ENCODE peak calls at places on chromosomes 5 and 9, in four cellular contexts. One of them, this sample, is unnamed.

GRCh38 chr5:179214678-179215077 is 130.6 kb downstream of the ADAMTS2 start:
- DNase-seq in mammary epithelial cell: no peak
- DNase-seq in SK-N-SH: no peak
- DNase-seq in CD4-positive, alpha-beta T cell: no peak
- DNase-seq in this sample: no peak

GRCh38 chr5:144150996-144151395 is 19.5 kb downstream of the YIPF5 start:
- DNase-seq in mammary epithelial cell: no peak
- DNase-seq in SK-N-SH: no peak
- DNase-seq in CD4-positive, alpha-beta T cell: no peak
- DNase-seq in this sample: no peak

GRCh38 chr9:96495341-96495740 is 45.4 kb downstream of the HABP4 start:
- DNase-seq in CD4-positive, alpha-beta T cell: no peak
- DNase-seq in SK-N-SH: no peak
- DNase-seq in mammary epithelial cell: peak
- DNase-seq in this sample: no peak

GRCh38 chr5:150068961-150069618 is 17.3 kb downstream of the CSF1R start:
- DNase-seq in CD4-positive, alpha-beta T cell: no peak
- DNase-seq in SK-N-SH: no peak
- DNase-seq in mammary epithelial cell: no peak
- DNase-seq in this sample: no peak

GRCh38 chr9:136225366-136225747 is 20.3 kb downstream of the QSOX2 start:
- DNase-seq in SK-N-SH: no peak
- DNase-seq in mammary epithelial cell: no peak
- DNase-seq in CD4-positive, alpha-beta T cell: peak
- DNase-seq in this sample: no peak

GRCh38 chr9:112341741-112342140 is 8.3 kb upstream of the PTBP3 start:
- DNase-seq in CD4-positive, alpha-beta T cell: no peak
- DNase-seq in SK-N-SH: no peak
- DNase-seq in mammary epithelial cell: peak
- DNase-seq in this sample: no peak

GRCh38 chr5:102090770-102091169 is 205.3 kb downstream of the SLCO4C1 start:
- DNase-seq in SK-N-SH: peak
- DNase-seq in CD4-positive, alpha-beta T cell: no peak
- DNase-seq in mammary epithelial cell: no peak
- DNase-seq in this sample: no peak

GRCh38 chr5:144230806-144231205 is 60.1 kb downstream of the KCTD16 start:
- DNase-seq in CD4-positive, alpha-beta T cell: no peak
- DNase-seq in SK-N-SH: no peak
- DNase-seq in mammary epithelial cell: no peak
- DNase-seq in this sample: no peak

GRCh38 chr5:78537406-78537805 is 111.2 kb downstream of the LHFPL2 start:
- DNase-seq in mammary epithelial cell: no peak
- DNase-seq in SK-N-SH: no peak
- DNase-seq in CD4-positive, alpha-beta T cell: no peak
- DNase-seq in this sample: no peak

GRCh38 chr5:147223951-147224791 is 10.7 kb upstream of the STK32A start:
- DNase-seq in SK-N-SH: peak
- DNase-seq in mammary epithelial cell: peak
- DNase-seq in CD4-positive, alpha-beta T cell: no peak
- DNase-seq in this sample: no peak

GRCh38 chr5:139669681-139670368 is 21.7 kb downstream of the CXXC5 start:
- DNase-seq in CD4-positive, alpha-beta T cell: no peak
- DNase-seq in SK-N-SH: peak
- DNase-seq in mammary epithelial cell: no peak
- DNase-seq in this sample: no peak

GRCh38 chr9:20835364-20836286 is 151.6 kb downstream of the FOCAD start:
- DNase-seq in SK-N-SH: no peak
- DNase-seq in CD4-positive, alpha-beta T cell: no peak
- DNase-seq in mammary epithelial cell: peak
- DNase-seq in this sample: no peak

GRCh38 chr9:29775491-29775890 is 2202.2 kb upstream of the C9orf72 start:
- DNase-seq in SK-N-SH: no peak
- DNase-seq in CD4-positive, alpha-beta T cell: no peak
- DNase-seq in mammary epithelial cell: no peak
- DNase-seq in this sample: no peak

GRCh38 chr5:102481044-102481715 is 17.6 kb downstream of the SLCO6A1 start:
- DNase-seq in SK-N-SH: no peak
- DNase-seq in mammary epithelial cell: no peak
- DNase-seq in CD4-positive, alpha-beta T cell: no peak
- DNase-seq in this sample: no peak

GRCh38 chr5:117461403-117461802 is 886.8 kb upstream of the SEMA6A start:
- DNase-seq in mammary epithelial cell: no peak
- DNase-seq in CD4-positive, alpha-beta T cell: no peak
- DNase-seq in SK-N-SH: no peak
- DNase-seq in this sample: no peak

GRCh38 chr5:136123236-136123768 is 9.3 kb upstream of the SMAD5 start:
- DNase-seq in CD4-positive, alpha-beta T cell: no peak
- DNase-seq in mammary epithelial cell: peak
- DNase-seq in SK-N-SH: no peak
- DNase-seq in this sample: no peak

GRCh38 chr9:120619751-120620655 is 40.0 kb upstream of the CDK5RAP2 start:
- DNase-seq in SK-N-SH: peak
- DNase-seq in CD4-positive, alpha-beta T cell: peak
- DNase-seq in mammary epithelial cell: peak
- DNase-seq in this sample: peak

GRCh38 chr9:121122450-121123032 is 47.8 kb downstream of the CNTRL start:
- DNase-seq in SK-N-SH: no peak
- DNase-seq in CD4-positive, alpha-beta T cell: no peak
- DNase-seq in mammary epithelial cell: peak
- DNase-seq in this sample: peak

GRCh38 chr5:34022131-34022705 is 14.4 kb upstream of the AMACR start:
- DNase-seq in mammary epithelial cell: peak
- DNase-seq in CD4-positive, alpha-beta T cell: no peak
- DNase-seq in SK-N-SH: no peak
- DNase-seq in this sample: no peak

GRCh38 chr5:136811086-136811485 is 445.7 kb upstream of the TRPC7 start:
- DNase-seq in SK-N-SH: no peak
- DNase-seq in CD4-positive, alpha-beta T cell: no peak
- DNase-seq in mammary epithelial cell: no peak
- DNase-seq in this sample: no peak

GRCh38 chr5:56757077-56757476 is 58.3 kb upstream of the MAP3K1 start:
- DNase-seq in mammary epithelial cell: peak
- DNase-seq in SK-N-SH: no peak
- DNase-seq in CD4-positive, alpha-beta T cell: no peak
- DNase-seq in this sample: no peak

GRCh38 chr5:64612349-64612961 is 77.8 kb upstream of the SHISAL2B start:
- DNase-seq in mammary epithelial cell: peak
- DNase-seq in CD4-positive, alpha-beta T cell: no peak
- DNase-seq in SK-N-SH: peak
- DNase-seq in this sample: no peak

GRCh38 chr9:119283118-119283794 is 86.0 kb downstream of the BRINP1 start:
- DNase-seq in SK-N-SH: no peak
- DNase-seq in CD4-positive, alpha-beta T cell: no peak
- DNase-seq in mammary epithelial cell: peak
- DNase-seq in this sample: no peak

GRCh38 chr5:38968665-38969064 is 105.5 kb downstream of the RICTOR start:
- DNase-seq in mammary epithelial cell: no peak
- DNase-seq in SK-N-SH: no peak
- DNase-seq in CD4-positive, alpha-beta T cell: no peak
- DNase-seq in this sample: no peak

GRCh38 chr5:34684281-34684979 is 28.3 kb downstream of the RAI14 start:
- DNase-seq in SK-N-SH: peak
- DNase-seq in mammary epithelial cell: peak
- DNase-seq in CD4-positive, alpha-beta T cell: no peak
- DNase-seq in this sample: peak

GRCh38 chr9:126880947-126881332 is 20.5 kb downstream of the ZBTB34 start:
- DNase-seq in mammary epithelial cell: no peak
- DNase-seq in SK-N-SH: no peak
- DNase-seq in CD4-positive, alpha-beta T cell: no peak
- DNase-seq in this sample: peak

GRCh38 chr9:131717719-131718460 is 22.0 kb downstream of the RAPGEF1 start:
- DNase-seq in mammary epithelial cell: no peak
- DNase-seq in SK-N-SH: no peak
- DNase-seq in CD4-positive, alpha-beta T cell: no peak
- DNase-seq in this sample: no peak
- H3K27ac ChIP-seq in mammary epithelial cell: no peak
- H3K27ac ChIP-seq in SK-N-SH: no peak
- H3K27ac ChIP-seq in CD4-positive, alpha-beta T cell: no peak
- H3K27ac ChIP-seq in this sample: no peak

GRCh38 chr9:98504883-98505282 is 203.9 kb downstream of the GABBR2 start:
- DNase-seq in CD4-positive, alpha-beta T cell: no peak
- DNase-seq in mammary epithelial cell: no peak
- DNase-seq in SK-N-SH: no peak
- DNase-seq in this sample: no peak

GRCh38 chr9:98501776-98502175 is 207.0 kb downstream of the GABBR2 start:
- DNase-seq in mammary epithelial cell: no peak
- DNase-seq in SK-N-SH: no peak
- DNase-seq in CD4-positive, alpha-beta T cell: no peak
- DNase-seq in this sample: no peak

GRCh38 chr9:98502311-98502975 is 206.3 kb downstream of the GABBR2 start:
- DNase-seq in CD4-positive, alpha-beta T cell: no peak
- DNase-seq in mammary epithelial cell: no peak
- DNase-seq in SK-N-SH: no peak
- DNase-seq in this sample: no peak

GRCh38 chr9:98502976-98503325 is 205.8 kb downstream of the GABBR2 start:
- DNase-seq in SK-N-SH: no peak
- DNase-seq in mammary epithelial cell: no peak
- DNase-seq in CD4-positive, alpha-beta T cell: no peak
- DNase-seq in this sample: no peak

DNA sequence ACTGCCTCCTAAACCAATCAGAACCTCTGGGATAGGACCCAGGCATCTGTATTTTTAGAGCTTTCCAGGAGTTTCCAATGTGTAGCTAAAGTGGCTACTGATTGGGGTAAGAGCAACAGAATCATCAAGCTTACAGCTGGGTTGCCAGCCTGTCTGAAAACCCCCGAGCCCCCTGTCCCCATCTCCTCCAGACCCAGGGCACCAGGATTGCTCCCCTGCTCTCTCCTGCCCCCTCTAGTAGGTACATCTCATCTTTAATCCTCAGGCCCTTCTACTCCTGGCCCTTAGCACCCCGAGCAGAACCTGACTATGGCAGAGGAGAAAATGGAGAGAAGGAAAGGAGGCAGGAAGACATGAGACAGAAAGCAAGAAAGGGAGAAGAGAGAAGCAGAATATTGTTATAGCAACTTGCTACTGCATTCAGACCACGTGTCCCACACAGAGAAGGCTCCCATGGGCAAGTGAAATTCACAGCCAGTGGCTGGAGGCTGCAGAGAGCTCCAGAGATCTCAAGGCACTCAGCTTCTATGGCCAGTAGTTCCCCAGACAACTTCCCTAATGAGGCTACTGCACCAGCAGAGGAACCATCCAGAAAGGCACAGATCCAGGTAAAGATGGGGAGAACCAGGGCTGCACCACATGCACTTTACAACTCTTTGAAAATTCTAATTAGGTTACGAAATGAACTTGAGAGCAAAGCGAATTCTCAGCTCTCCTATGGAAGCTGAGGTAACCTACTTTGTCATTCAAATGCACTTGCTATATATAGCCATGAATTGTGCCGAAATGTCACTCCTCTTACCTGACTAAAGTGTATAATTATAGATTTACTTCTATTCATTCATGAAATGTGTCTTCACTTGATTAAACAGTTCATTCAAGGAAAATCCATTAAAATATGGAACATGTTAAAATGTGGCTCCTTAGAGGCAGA is 204.6 kb downstream of the GABBR2 start:
- DNase-seq in SK-N-SH: no peak
- DNase-seq in CD4-positive, alpha-beta T cell: no peak
- DNase-seq in mammary epithelial cell: no peak
- DNase-seq in this sample: peak
- H3K27ac ChIP-seq in SK-N-SH: no peak
- H3K27ac ChIP-seq in CD4-positive, alpha-beta T cell: no peak
- H3K27ac ChIP-seq in mammary epithelial cell: no peak
- H3K27ac ChIP-seq in this sample: no peak

GRCh38 chr5:96407441-96407840 is 25.6 kb downstream of the PCSK1 start:
- DNase-seq in mammary epithelial cell: no peak
- DNase-seq in CD4-positive, alpha-beta T cell: no peak
- DNase-seq in SK-N-SH: no peak
- DNase-seq in this sample: no peak
- H3K27ac ChIP-seq in mammary epithelial cell: no peak
- H3K27ac ChIP-seq in CD4-positive, alpha-beta T cell: no peak
- H3K27ac ChIP-seq in SK-N-SH: no peak
- H3K27ac ChIP-seq in this sample: no peak

GRCh38 chr5:32158679-32158975 is 15.5 kb downstream of the GOLPH3 start:
- DNase-seq in CD4-positive, alpha-beta T cell: no peak
- DNase-seq in SK-N-SH: no peak
- DNase-seq in mammary epithelial cell: no peak
- DNase-seq in this sample: no peak
- H3K27ac ChIP-seq in CD4-positive, alpha-beta T cell: no peak
- H3K27ac ChIP-seq in SK-N-SH: no peak
- H3K27ac ChIP-seq in mammary epithelial cell: no peak
- H3K27ac ChIP-seq in this sample: no peak

GRCh38 chr5:124867064-124867707 is 120.7 kb upstream of the ZNF608 start:
- DNase-seq in mammary epithelial cell: peak
- DNase-seq in SK-N-SH: no peak
- DNase-seq in CD4-positive, alpha-beta T cell: no peak
- DNase-seq in this sample: no peak

GRCh38 chr5:124865603-124866354 is 119.3 kb upstream of the ZNF608 start:
- DNase-seq in SK-N-SH: no peak
- DNase-seq in CD4-positive, alpha-beta T cell: no peak
- DNase-seq in mammary epithelial cell: no peak
- DNase-seq in this sample: no peak

GRCh38 chr5:124868661-124869060 is 122.2 kb upstream of the ZNF608 start:
- DNase-seq in mammary epithelial cell: no peak
- DNase-seq in SK-N-SH: no peak
- DNase-seq in CD4-positive, alpha-beta T cell: no peak
- DNase-seq in this sample: no peak

GRCh38 chr5:124869481-124870033 is 123.1 kb upstream of the ZNF608 start:
- DNase-seq in SK-N-SH: peak
- DNase-seq in mammary epithelial cell: no peak
- DNase-seq in CD4-positive, alpha-beta T cell: no peak
- DNase-seq in this sample: no peak

DNA sequence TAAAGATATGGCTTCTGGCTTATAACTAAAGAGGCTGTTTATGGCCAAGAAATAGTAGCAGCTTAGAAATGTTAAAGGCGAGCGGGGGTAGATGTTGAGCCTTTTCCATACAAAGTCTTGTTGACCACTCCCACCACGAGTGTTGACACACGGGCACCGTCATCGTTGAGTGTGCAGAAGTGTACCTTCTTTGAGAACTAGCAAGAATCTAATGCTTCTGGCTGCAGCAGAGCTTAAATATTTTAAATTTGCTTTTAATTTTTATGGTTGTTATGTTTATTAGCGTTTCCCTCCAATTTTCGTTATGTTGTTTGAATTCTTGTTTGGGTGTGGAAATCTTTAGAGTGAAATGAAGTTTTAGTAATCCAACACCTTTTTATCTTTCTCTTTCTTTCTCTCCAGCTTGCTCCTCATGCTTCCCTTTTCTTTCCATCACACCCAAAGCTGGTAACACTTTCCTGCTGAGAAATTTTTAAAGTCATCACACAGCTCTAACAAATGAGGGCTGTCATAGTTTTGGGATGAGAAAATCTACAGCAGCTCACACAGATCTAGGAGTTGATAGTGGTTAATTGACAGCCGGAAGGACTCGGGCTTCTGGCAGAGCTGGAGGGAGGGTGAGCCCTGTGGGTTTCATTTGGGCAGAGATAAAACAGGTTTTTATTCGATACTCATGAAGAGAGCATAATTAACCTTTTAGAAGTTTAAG is 120.1 kb upstream of the ZNF608 start:
- DNase-seq in mammary epithelial cell: no peak
- DNase-seq in SK-N-SH: peak
- DNase-seq in CD4-positive, alpha-beta T cell: no peak
- DNase-seq in this sample: no peak
- H3K27ac ChIP-seq in mammary epithelial cell: no peak
- H3K27ac ChIP-seq in SK-N-SH: no peak
- H3K27ac ChIP-seq in CD4-positive, alpha-beta T cell: no peak
- H3K27ac ChIP-seq in this sample: no peak

GRCh38 chr5:181242031-181242451 is 1.7 kb downstream of the RACK1 start:
- DNase-seq in mammary epithelial cell: no peak
- DNase-seq in CD4-positive, alpha-beta T cell: no peak
- DNase-seq in SK-N-SH: no peak
- DNase-seq in this sample: no peak
- H3K27ac ChIP-seq in mammary epithelial cell: peak
- H3K27ac ChIP-seq in CD4-positive, alpha-beta T cell: peak
- H3K27ac ChIP-seq in SK-N-SH: peak
- H3K27ac ChIP-seq in this sample: no peak

This sample was measured in caudate nucleus.